ENCODE peak calls at places on chromosomes 5 and 9, in eight cellular contexts. E is cardiac muscle cell; V is stimulated activated CD8-positive, alpha-beta memory T cell treated with anti-CD3 and anti-CD28 coated beads, Interleukin-2, amount 100 ng/mL, for 48 hours; S is activated CD4-positive, alpha-beta T cell treated with anti-CD3 and anti-CD28 coated beads, Interleukin-2, amount 50 U/mL, for 1 hour; P is HTR-8/SVneo; R is ELR; A is activated effector memory CD4-positive, alpha-beta T cell treated with Interleukin-2 at 50 U/mL for 16 hours; O is AG09319. N is an unnamed sample.

GRCh38 chr9:34589656-34590375 is at the start of gene CNTFR:
- DNase-seq in E (no peak), V (no peak), S (no peak), P (no peak), R (no peak), A (no peak), O (no peak), N (no peak)

GRCh38 chr9:70421272-70422180 is 7.1 kb upstream of the KLF9 start:
- DNase-seq in E (peak), V (no peak), S (peak), P (no peak), R (peak), A (no peak), O (no peak), N (no peak)

GRCh38 chr9:93093081-93093448 is 3.0 kb upstream of the CARD19 start:
- DNase-seq in E (no peak), V (no peak), S (no peak), P (no peak), R (no peak), A (no peak), O (no peak), N (no peak)

GRCh38 chr5:1246711-1247431 is 21.7 kb downstream of the SLC6A18 start:
- DNase-seq in E (peak), V (no peak), S (peak), P (peak), R (no peak), A (no peak), O (no peak), N (peak)

GRCh38 chr5:158769702-158770101 is 330.0 kb downstream of the EBF1 start:
- DNase-seq in E (peak), V (no peak), S (no peak), P (no peak), R (no peak), A (no peak), O (peak), N (no peak)

GRCh38 chr5:127757576-127757975 is 54.4 kb downstream of the CCDC192 start:
- DNase-seq in E (peak), V (no peak), S (no peak), P (peak), R (peak), A (no peak), O (peak), N (peak)

GRCh38 chr9:136857166-136857565 is 5.0 kb downstream of the MAMDC4 start:
- DNase-seq in E (no peak), V (no peak), S (no peak), P (no peak), R (no peak), A (no peak), O (no peak), N (no peak)

GRCh38 chr5:161302557-161302956 is 244.0 kb downstream of the GABRB2 start:
- DNase-seq in E (no peak), V (no peak), S (no peak), P (no peak), R (no peak), A (no peak), O (no peak), N (no peak)

GRCh38 chr5:83895860-83896259 is 175.2 kb upstream of the HAPLN1 start:
- DNase-seq in E (no peak), V (no peak), S (no peak), P (no peak), R (peak), A (no peak), O (no peak), N (no peak)

GRCh38 chr5:180436936-180437335 is 57.2 kb upstream of the CNOT6 start:
- DNase-seq in E (no peak), V (no peak), S (no peak), P (no peak), R (no peak), A (no peak), O (no peak), N (no peak)

GRCh38 chr5:124745367-124746251 is 830 bp downstream of the ZNF608 start:
- DNase-seq in E (peak), V (no peak), S (no peak), P (no peak), R (no peak), A (no peak), O (no peak), N (no peak)

GRCh38 chr5:172860520-172861443 is 26.7 kb downstream of the ERGIC1 start:
- DNase-seq in E (peak), V (no peak), S (no peak), P (no peak), R (no peak), A (no peak), O (no peak), N (no peak)

GRCh38 chr9:118553465-118553864 is 815.8 kb downstream of the BRINP1 start:
- DNase-seq in E (no peak), V (no peak), S (no peak), P (no peak), R (no peak), A (no peak), O (no peak), N (no peak)

GRCh38 chr9:133141833-133142594 is 21.0 kb upstream of the RALGDS start:
- DNase-seq in E (no peak), V (no peak), S (peak), P (no peak), R (no peak), A (peak), O (no peak), N (no peak)

GRCh38 chr9:133692364-133692985 is 45.7 kb downstream of the SARDH start:
- DNase-seq in E (no peak), V (no peak), S (no peak), P (no peak), R (no peak), A (no peak), O (no peak), N (no peak)

GRCh38 chr5:74934949-74935751 is 69.0 kb upstream of the FAM169A start:
- DNase-seq in E (peak), V (no peak), S (peak), P (no peak), R (peak), A (no peak), O (peak), N (no peak)

GRCh38 chr5:176490291-176490690 is 42.1 kb downstream of the FAF2 start:
- DNase-seq in E (no peak), V (no peak), S (no peak), P (no peak), R (no peak), A (no peak), O (no peak), N (no peak)

GRCh38 chr5:38796000-38796738 is 49.6 kb upstream of the OSMR start:
- DNase-seq in E (no peak), V (no peak), S (no peak), P (no peak), R (peak), A (no peak), O (no peak), N (no peak)

GRCh38 chr9:131270171-131271015 is 5.9 kb downstream of the FAM78A start:
- DNase-seq in E (peak), V (peak), S (no peak), P (no peak), R (no peak), A (no peak), O (no peak), N (no peak)

GRCh38 chr5:135053989-135054388 is 20.0 kb upstream of the PITX1 start:
- DNase-seq in E (no peak), V (no peak), S (no peak), P (no peak), R (no peak), A (no peak), O (no peak), N (no peak)

GRCh38 chr9:115494958-115495690 is 377.2 kb upstream of the TNC start:
- DNase-seq in E (peak), V (no peak), S (no peak), P (no peak), R (no peak), A (no peak), O (no peak), N (no peak)

GRCh38 chr9:126953089-126953809 is 38.7 kb downstream of the RALGPS1 start:
- DNase-seq in E (peak), V (no peak), S (no peak), P (no peak), R (no peak), A (no peak), O (no peak), N (no peak)

GRCh38 chr9:91816356-91816755 is 133.7 kb downstream of the ROR2 start:
- DNase-seq in E (no peak), V (no peak), S (no peak), P (no peak), R (no peak), A (no peak), O (no peak), N (no peak)

GRCh38 chr9:123929177-123929869 is 603 bp downstream of the DENND1A start:
- DNase-seq in E (no peak), V (peak), S (no peak), P (no peak), R (peak), A (peak), O (no peak), N (no peak)

GRCh38 chr5:173926359-173926758 is 38.2 kb downstream of the CPEB4 start:
- DNase-seq in E (peak), V (no peak), S (no peak), P (no peak), R (no peak), A (no peak), O (no peak), N (no peak)

GRCh38 chr5:3786165-3786564 is 190.5 kb downstream of the IRX1 start:
- DNase-seq in E (no peak), V (no peak), S (no peak), P (no peak), R (no peak), A (no peak), O (no peak), N (no peak)

GRCh38 chr5:10760033-10760975 is 730 bp downstream of the DAP start:
- DNase-seq in E (peak), V (no peak), S (no peak), P (peak), R (peak), A (no peak), O (no peak), N (peak)